ENCODE peak calls at places on chromosome 22, in ten cellular contexts. Q is esophagus squamous epithelium, W is testis, K is stomach, Z is adrenal gland, A is NB4, U is H1, T is A549, N is GM12891, I is uterus. Y is an unnamed sample.

GRCh38 chr22:27490080-27490479 is 311.5 kb downstream of the MN1 start:
- DNase-seq in Q (no peak), W (no peak), K (no peak), Z (no peak), A (no peak), U (no peak), T (no peak), N (no peak), I (no peak), Y (no peak)

GRCh38 chr22:28883917-28884753 is 763 bp downstream of the ZNRF3 start:
- DNase-seq in Q (no peak), W (peak), K (peak), Z (peak), A (peak), U (peak), T (peak), N (peak), I (peak), Y (no peak)

GRCh38 chr22:48744283-48744641 is 1083.4 kb downstream of the BRD1 start:
- DNase-seq in Q (no peak), W (peak), K (peak), Z (no peak), A (no peak), U (no peak), T (no peak), N (no peak), I (no peak), Y (no peak)

GRCh38 chr22:48055827-48056226 is 1293.4 kb downstream of the TBC1D22A start:
- DNase-seq in Q (no peak), W (no peak), K (no peak), Z (no peak), A (no peak), U (no peak), T (no peak), N (no peak), I (no peak), Y (no peak)

GRCh38 chr22:46929046-46929688 is 166.7 kb downstream of the TBC1D22A start:
- DNase-seq in Q (no peak), W (no peak), K (no peak), Z (no peak), A (no peak), U (no peak), T (no peak), N (no peak), I (no peak), Y (no peak)

GRCh38 chr22:30121988-30122387 is 41.7 kb downstream of the HORMAD2 start:
- DNase-seq in Q (no peak), W (no peak), K (no peak), Z (no peak), A (no peak), U (no peak), T (no peak), N (peak), I (no peak), Y (no peak)

GRCh38 chr22:33000342-33001280 is 57.6 kb downstream of the SYN3 start:
- DNase-seq in Q (no peak), W (peak), K (peak), Z (peak), A (peak), U (peak), T (peak), N (no peak), I (peak), Y (peak)

GRCh38 chr22:48888466-48889208 is 939.0 kb downstream of the BRD1 start:
- DNase-seq in Q (no peak), W (no peak), K (no peak), Z (peak), A (no peak), U (no peak), T (no peak), N (no peak), I (no peak), Y (no peak)

GRCh38 chr22:30857791-30858190 is 110.8 kb downstream of the MORC2 start:
- DNase-seq in Q (no peak), W (no peak), K (peak), Z (no peak), A (no peak), U (no peak), T (no peak), N (no peak), I (no peak), Y (no peak)

GRCh38 chr22:29217827-29218757 is 12.4 kb downstream of the EMID1 start:
- DNase-seq in Q (no peak), W (no peak), K (no peak), Z (no peak), A (no peak), U (no peak), T (no peak), N (peak), I (peak), Y (no peak)

GRCh38 chr22:32473388-32473952 is 1.1 kb upstream of the FBXO7 start:
- DNase-seq in Q (no peak), W (no peak), K (no peak), Z (peak), A (peak), U (peak), T (peak), N (peak), I (no peak), Y (peak)

GRCh38 chr22:23790819-23791736 is 4.3 kb downstream of the SMARCB1 start:
- DNase-seq in Q (no peak), W (peak), K (no peak), Z (peak), A (no peak), U (no peak), T (no peak), N (no peak), I (peak), Y (no peak)

GRCh38 chr22:50303848-50304527 is 3.5 kb downstream of the PLXNB2 start:
- DNase-seq in Q (no peak), W (no peak), K (peak), Z (peak), A (peak), U (peak), T (no peak), N (no peak), I (peak), Y (no peak)

GRCh38 chr22:29773233-29773632 is 6.1 kb downstream of the UQCR10 start:
- DNase-seq in Q (no peak), W (no peak), K (no peak), Z (peak), A (no peak), U (no peak), T (peak), N (no peak), I (no peak), Y (peak)

GRCh38 chr22:20020533-20021195 is at the start of gene TANGO2:
- DNase-seq in Q (no peak), W (peak), K (peak), Z (peak), A (peak), U (peak), T (peak), N (peak), I (peak), Y (peak)

GRCh38 chr22:20019661-20020532 is 1.0 kb upstream of the TANGO2 start:
- DNase-seq in Q (no peak), W (no peak), K (no peak), Z (no peak), A (no peak), U (no peak), T (no peak), N (no peak), I (no peak), Y (no peak)

GRCh38 chr22:20022231-20023069 is 1.5 kb downstream of the TANGO2 start:
- DNase-seq in Q (no peak), W (no peak), K (no peak), Z (no peak), A (no peak), U (no peak), T (no peak), N (no peak), I (no peak), Y (no peak)

GRCh38 chr22:20023214-20023613 is 2.3 kb downstream of the TANGO2 start:
- DNase-seq in Q (no peak), W (no peak), K (no peak), Z (no peak), A (no peak), U (no peak), T (no peak), N (no peak), I (no peak), Y (no peak)

DNA sequence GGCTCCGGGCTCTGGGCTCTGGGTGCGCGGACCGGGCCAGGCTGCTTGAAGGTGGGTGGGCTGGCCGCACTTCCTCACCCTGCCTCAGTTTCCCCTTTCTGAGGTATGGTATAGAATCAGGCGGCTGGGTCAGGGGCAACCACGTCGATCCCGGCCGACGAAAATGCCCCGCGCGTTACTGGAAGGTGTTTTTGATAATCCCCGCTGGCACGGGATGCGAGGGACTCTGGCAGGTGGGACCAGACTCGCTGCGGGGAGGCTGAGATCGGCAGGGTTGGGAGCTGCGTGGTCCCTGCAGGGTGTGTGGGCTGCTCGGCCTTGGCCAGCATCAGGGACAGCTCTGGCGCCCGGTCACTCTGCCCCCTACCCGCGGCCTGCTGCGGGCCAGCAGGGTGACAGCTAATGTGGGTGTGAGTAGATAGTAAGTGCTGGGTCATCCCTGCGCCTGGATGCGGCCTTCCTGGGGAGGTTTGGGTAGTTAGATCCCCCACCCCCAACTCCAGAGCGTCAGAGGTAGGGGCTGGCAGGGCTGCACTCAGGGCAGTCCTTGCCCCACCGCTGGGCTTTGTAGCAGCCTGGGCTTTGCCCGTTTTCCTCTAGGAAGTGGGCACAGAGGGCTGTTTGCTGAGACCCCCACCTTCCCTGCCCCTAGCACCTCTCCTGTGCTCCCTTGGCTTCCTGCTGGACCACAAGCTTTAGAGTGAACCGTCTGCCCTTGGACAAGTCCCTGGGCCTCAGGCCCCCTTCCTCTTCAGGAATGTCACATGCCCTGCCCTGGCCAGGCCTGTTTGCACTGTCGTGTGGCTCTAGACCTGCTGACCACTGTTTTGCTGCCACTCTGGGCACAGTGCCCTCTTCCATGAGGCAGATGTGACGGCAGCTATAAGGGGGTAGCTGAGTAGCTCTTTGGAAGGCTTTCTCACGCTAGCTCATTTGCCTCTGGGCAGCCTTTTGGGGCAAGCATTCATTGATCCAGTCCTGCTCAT is 579 bp downstream of the TANGO2 start:
- DNase-seq in Q (no peak), W (peak), K (peak), Z (peak), A (peak), U (peak), T (no peak), N (no peak), I (no peak), Y (no peak)
- TF ChIP-seq POLR2A in Q (no peak), W (no peak), K (no peak), Z (no peak), A (no peak), U (no peak), T (no peak), N (no peak), I (no peak), Y (no peak)

DNA sequence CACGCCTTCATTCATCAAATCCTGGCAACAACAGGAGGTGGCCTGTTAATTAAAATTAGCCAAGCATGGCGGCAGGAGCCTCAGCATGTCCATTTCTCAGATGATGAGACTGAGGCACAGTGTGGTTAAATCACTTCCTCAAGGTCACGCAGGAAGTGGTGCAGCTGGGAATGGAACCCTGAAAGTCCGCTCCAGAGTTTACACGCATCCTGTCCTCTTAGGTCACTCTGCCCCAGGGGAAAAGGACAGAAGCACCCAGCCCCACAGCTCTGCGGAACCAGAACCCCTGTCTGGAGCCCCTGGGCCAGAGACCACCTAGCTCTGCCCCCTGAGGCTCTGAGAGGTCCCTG is 19.6 kb downstream of the RPL3 start:
- DNase-seq in Q (no peak), W (no peak), K (no peak), Z (peak), A (peak), U (no peak), T (no peak), N (no peak), I (no peak), Y (peak)
- TF ChIP-seq POLR2A in Q (no peak), W (no peak), K (no peak), Z (no peak), A (no peak), U (no peak), T (no peak), N (no peak), I (no peak), Y (no peak)

DNA sequence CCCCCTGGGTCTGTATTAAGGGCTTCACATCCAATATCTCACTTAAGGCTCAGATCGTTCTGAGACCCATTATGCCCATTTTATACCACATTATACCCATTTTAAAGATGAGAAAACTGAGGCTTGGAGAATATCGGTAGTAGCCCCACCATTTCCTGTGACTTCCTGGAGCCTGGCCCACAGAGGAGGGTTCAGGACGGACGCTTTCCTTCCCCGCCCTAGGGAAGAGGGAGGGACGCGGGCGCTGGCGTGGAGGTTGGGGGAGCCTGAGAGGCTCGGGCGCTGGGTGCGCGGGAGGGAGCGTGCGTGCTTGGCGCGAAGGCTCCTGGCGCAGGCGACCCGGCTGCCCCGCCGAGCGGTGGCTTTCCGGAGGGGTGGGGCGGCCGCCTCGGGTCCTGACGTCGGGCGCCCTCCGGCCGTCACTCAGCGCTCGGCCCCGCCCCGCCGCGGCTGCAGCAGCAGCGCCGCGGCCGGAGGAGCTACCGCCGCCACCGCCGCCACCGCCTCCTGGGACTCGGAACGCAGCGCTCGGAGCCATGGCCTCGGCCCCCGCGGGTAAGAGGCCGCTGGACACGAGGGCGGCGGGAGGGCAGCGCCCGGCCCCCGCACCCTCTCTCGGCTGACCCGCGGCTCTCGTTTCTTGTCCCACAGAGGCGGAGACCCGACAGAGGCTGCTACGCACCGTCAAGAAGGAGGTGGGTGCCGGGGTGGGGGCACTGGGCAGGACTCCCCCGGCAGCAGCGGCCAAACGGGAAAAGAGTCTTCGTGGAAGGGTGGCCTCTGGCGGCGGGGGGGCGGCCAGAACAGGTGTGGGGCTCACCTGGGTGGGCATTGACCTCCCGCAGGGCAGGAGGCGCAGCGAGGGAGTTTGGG is at the start of gene SGSM1:
- DNase-seq in Q (no peak), W (peak), K (peak), Z (peak), A (peak), U (peak), T (peak), N (peak), I (peak), Y (peak)
- TF ChIP-seq POLR2A in Q (peak), W (no peak), K (no peak), Z (peak), A (no peak), U (no peak), T (peak), N (no peak), I (no peak), Y (peak)

DNA sequence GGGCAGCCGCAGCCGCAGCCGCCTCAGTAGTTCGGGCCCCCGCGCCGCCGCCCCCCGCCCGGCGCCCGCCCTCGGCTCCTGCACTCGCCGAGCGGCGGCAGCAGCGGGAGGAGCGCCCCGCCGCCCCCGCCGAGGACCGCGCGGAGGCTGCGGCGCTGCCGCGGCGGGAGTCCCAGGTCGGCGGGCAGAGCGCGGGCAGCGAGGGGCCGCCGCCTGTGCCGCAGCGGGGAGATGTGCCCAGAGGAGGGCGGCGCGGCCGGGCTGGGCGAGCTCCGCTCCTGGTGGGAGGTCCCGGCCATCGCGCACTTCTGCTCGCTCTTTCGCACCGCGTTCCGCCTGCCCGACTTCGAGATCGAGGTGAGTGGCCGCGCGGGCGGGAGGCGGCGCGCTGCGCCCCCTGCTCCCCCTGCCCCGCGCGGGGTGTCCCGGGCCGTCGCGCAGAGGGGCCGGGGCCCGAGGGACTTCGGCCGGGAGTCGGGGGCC is 334 bp downstream of the CECR2 start:
- DNase-seq in Q (no peak), W (peak), K (no peak), Z (no peak), A (peak), U (peak), T (no peak), N (no peak), I (no peak), Y (no peak)
- TF ChIP-seq POLR2A in Q (no peak), W (no peak), K (no peak), Z (no peak), A (no peak), U (no peak), T (no peak), N (no peak), I (no peak), Y (no peak)

GRCh38 chr22:37021041-37021440 is 1.5 kb downstream of the MPST start:
- DNase-seq in Q (no peak), W (no peak), K (no peak), Z (no peak), A (no peak), U (no peak), T (no peak), N (no peak), I (no peak), Y (no peak)

GRCh38 chr22:37020192-37020479 is 594 bp downstream of the MPST start:
- DNase-seq in Q (no peak), W (peak), K (peak), Z (peak), A (peak), U (no peak), T (no peak), N (no peak), I (no peak), Y (peak)

GRCh38 chr22:37018815-37019308 is 385 bp downstream of the TST start:
- DNase-seq in Q (no peak), W (peak), K (peak), Z (peak), A (peak), U (peak), T (no peak), N (no peak), I (peak), Y (no peak)

GRCh38 chr22:37018086-37018814 is 997 bp downstream of the TST start:
- DNase-seq in Q (no peak), W (no peak), K (no peak), Z (no peak), A (no peak), U (no peak), T (no peak), N (no peak), I (no peak), Y (no peak)

DNA sequence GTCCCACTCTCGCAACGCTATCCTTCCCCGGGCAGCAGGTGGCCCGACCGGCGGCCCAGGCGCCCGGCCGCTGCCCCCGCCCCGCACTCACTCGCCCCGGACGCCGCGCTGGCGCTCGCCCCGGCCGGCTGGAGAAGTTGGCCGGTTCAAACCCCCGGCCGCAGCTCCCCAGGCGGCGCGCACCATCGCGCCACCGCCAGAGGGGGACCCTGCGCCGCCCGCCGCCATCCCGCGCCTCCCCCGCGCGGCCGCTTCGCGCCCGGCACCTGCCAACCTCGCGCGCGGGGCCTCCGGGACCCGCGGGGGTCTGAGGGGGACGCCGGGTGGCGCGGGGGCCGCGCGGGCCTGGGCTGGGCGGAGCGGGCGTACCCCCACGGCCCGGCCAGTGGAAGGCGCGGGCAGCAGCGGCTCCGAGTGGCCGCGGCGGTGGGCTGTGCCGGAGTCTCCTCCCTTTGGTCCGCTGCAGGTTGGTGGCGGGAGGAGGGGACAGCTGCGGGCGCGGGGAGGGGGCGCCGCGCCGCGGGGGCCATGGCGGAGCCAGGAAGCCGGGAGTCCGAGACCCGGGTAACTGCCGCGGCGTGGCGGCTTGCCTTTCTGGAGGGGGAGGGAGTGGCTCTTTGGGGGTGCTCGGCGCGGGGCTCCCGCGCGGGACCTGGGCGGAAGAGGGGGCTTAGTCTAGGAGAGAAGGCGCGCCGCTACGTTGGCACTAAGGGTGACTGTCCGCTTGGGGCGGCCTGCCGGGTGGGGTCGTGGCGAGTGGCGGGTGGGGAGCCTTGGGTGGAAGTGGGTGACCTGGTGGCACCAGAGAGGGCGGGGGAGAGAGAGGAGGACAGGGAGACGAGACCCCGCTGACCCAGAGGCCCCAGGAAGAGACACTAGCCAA is at the start of the genes MPST and TST:
- DNase-seq in Q (no peak), W (peak), K (peak), Z (peak), A (peak), U (peak), T (no peak), N (peak), I (peak), Y (peak)
- TF ChIP-seq POLR2A in Q (peak), W (peak), K (no peak), Z (peak), A (peak), U (no peak), T (peak), N (no peak), I (peak), Y (peak)

Y was measured in H54.